ENCODE peak calls at places on chromosomes 3 and 15, in ten cellular contexts. L is heart right ventricle; K is M059J; U is GM20000; E is Caki2; S is progenitor cell of endocrine pancreas; A is Daoy; Q is stimulated activated naive CD8-positive, alpha-beta T cell treated with anti-CD3 and anti-CD28 coated beads, Interleukin-15, Interleukin-2, amounts not matched to agents 100 U/mL and 50 U/mL, for 24 hours; P is NCI-H226; T is kidney epithelial cell. G is an unnamed sample.
A peak's percentile ranks its signal among the peaks of the same experiment; 100 is the strongest.

GRCh38 chr3:42749753-42750231 is 23.3 kb downstream of the CCDC13 start:
- DNase-seq in L (no peak), K (no peak), U (peak; percentile 32), E (no peak), S (no peak), A (no peak), Q (no peak), P (no peak), T (no peak), G (no peak)

GRCh38 chr15:99014803-99015676 is 7.4 kb upstream of the PGPEP1L start:
- DNase-seq in L (peak; percentile 45), K (peak; percentile 73), U (peak; percentile 85), E (peak; percentile 89), S (peak; percentile 62), A (peak; percentile 82), Q (peak; percentile 52), P (peak; percentile 79), T (no peak), G (peak; percentile 77)

GRCh38 chr15:74829500-74829899 is 3.1 kb downstream of the CPLX3 start:
- DNase-seq in L (no peak), K (no peak), U (no peak), E (no peak), S (no peak), A (no peak), Q (no peak), P (no peak), T (no peak), G (no peak)

GRCh38 chr15:66670698-66671580 is 31.1 kb upstream of the SMAD6 start:
- DNase-seq in L (no peak), K (no peak), U (no peak), E (peak; percentile 72), S (no peak), A (peak; percentile 49), Q (no peak), P (peak; percentile 83), T (no peak), G (peak; percentile 78)

GRCh38 chr3:120753831-120754230 is 11.3 kb downstream of the GTF2E1 start:
- DNase-seq in L (no peak), K (no peak), U (no peak), E (no peak), S (no peak), A (no peak), Q (no peak), P (no peak), T (no peak), G (no peak)

GRCh38 chr15:39717134-39717533 is 65.5 kb downstream of the FSIP1 start:
- DNase-seq in L (no peak), K (no peak), U (no peak), E (no peak), S (no peak), A (no peak), Q (no peak), P (no peak), T (no peak), G (no peak)

GRCh38 chr15:31503758-31504461 is 177.3 kb downstream of the KLF13 start:
- DNase-seq in L (no peak), K (no peak), U (no peak), E (no peak), S (no peak), A (no peak), Q (no peak), P (no peak), T (no peak), G (no peak)

GRCh38 chr3:133130168-133130567 is 92.0 kb downstream of the TMEM108 start:
- DNase-seq in L (no peak), K (peak; percentile 54), U (no peak), E (no peak), S (no peak), A (peak; percentile 17), Q (no peak), P (no peak), T (no peak), G (no peak)

GRCh38 chr3:159169828-159170227 is 368.0 kb downstream of the MFSD1 start:
- DNase-seq in L (no peak), K (peak; percentile 88), U (no peak), E (no peak), S (no peak), A (no peak), Q (no peak), P (peak; percentile 32), T (peak; percentile 50), G (no peak)

GRCh38 chr3:111315911-111316310 is 226.1 kb upstream of the CD96 start:
- DNase-seq in L (no peak), K (peak; percentile 83), U (no peak), E (no peak), S (no peak), A (peak; percentile 29), Q (no peak), P (peak; percentile 51), T (no peak), G (no peak)

GRCh38 chr3:8757551-8758518 is 11.6 kb downstream of the OXTR start:
- DNase-seq in L (no peak), K (peak; percentile 89), U (no peak), E (no peak), S (no peak), A (peak; percentile 86), Q (no peak), P (no peak), T (no peak), G (peak; percentile 20)

GRCh38 chr3:20140881-20141280 is 45.1 kb downstream of the SGO1 start:
- DNase-seq in L (no peak), K (no peak), U (no peak), E (no peak), S (no peak), A (no peak), Q (no peak), P (no peak), T (no peak), G (no peak)

GRCh38 chr15:101158166-101159095 is 93.4 kb downstream of the CHSY1 start:
- DNase-seq in L (no peak), K (no peak), U (no peak), E (no peak), S (no peak), A (no peak), Q (no peak), P (no peak), T (no peak), G (no peak)

GRCh38 chr3:34260266-34260990 is 462.0 kb downstream of the PDCD6IP start:
- DNase-seq in L (no peak), K (peak; percentile 7), U (peak; percentile 48), E (peak; percentile 16), S (peak; percentile 20), A (peak; percentile 2), Q (peak; percentile 63), P (peak; percentile 21), T (peak; percentile 19), G (peak; percentile 80)

GRCh38 chr3:34895841-34896240 is 743.5 kb upstream of the ARPP21 start:
- DNase-seq in L (no peak), K (no peak), U (no peak), E (no peak), S (no peak), A (no peak), Q (no peak), P (no peak), T (no peak), G (no peak)